ENCODE peak calls at places on chromosomes 12 and 14, in nine cellular contexts. G is activated CD8-positive, alpha-beta memory T cell treated with anti-CD3 and anti-CD28 coated beads, Interleukin-2, amount 50 U/mL, for 4 hours; T is NCI-H345; O is activated CD4-positive, CD25-positive, alpha-beta regulatory T cell treated with anti-CD3 and anti-CD28 coated beads, Interleukin-2, amount 50 U/mL, for 16 hours; S is stimulated activated CD8-positive, alpha-beta memory T cell treated with anti-CD3 and anti-CD28 coated beads, Interleukin-15, amount 100 ng/mL, for 4 hours; N is endothelial cell; D is GM13976; L is MG63; P is kidney glomerular epithelial cell. J is an unnamed sample.

GRCh38 chr14:75769047-75769685 is 108.1 kb downstream of the TTLL5 start:
- DNase-seq in G (no peak), T (no peak), O (no peak), S (no peak), N (no peak), D (peak), L (no peak), P (peak), J (no peak)

GRCh38 chr12:78672033-78672432 is 192.5 kb upstream of the SYT1 start:
- DNase-seq in G (no peak), T (no peak), O (no peak), S (no peak), N (no peak), D (no peak), L (no peak), P (no peak), J (no peak)

GRCh38 chr12:67043771-67044170 is 225.4 kb upstream of the CAND1 start:
- DNase-seq in G (no peak), T (no peak), O (no peak), S (no peak), N (no peak), D (no peak), L (no peak), P (no peak), J (no peak)

GRCh38 chr14:105473677-105474477 is 744 bp upstream of the CRIP2 start:
- DNase-seq in G (peak), T (peak), O (no peak), S (no peak), N (peak), D (peak), L (peak), P (peak), J (peak)

GRCh38 chr12:111168009-111168786 is 200.7 kb downstream of the PHETA1 start:
- DNase-seq in G (no peak), T (no peak), O (no peak), S (no peak), N (no peak), D (no peak), L (no peak), P (no peak), J (no peak)

GRCh38 chr14:23183479-23183878 is at the start of gene SLC7A8:
- DNase-seq in G (peak), T (peak), O (no peak), S (no peak), N (peak), D (no peak), L (no peak), P (no peak), J (no peak)

GRCh38 chr12:6638305-6638704 is 2.5 kb upstream of the LPAR5 start:
- DNase-seq in G (no peak), T (no peak), O (no peak), S (no peak), N (no peak), D (no peak), L (no peak), P (no peak), J (no peak)

GRCh38 chr14:85243306-85243705 is 286.6 kb upstream of the FLRT2 start:
- DNase-seq in G (no peak), T (no peak), O (no peak), S (no peak), N (no peak), D (no peak), L (no peak), P (no peak), J (no peak)

GRCh38 chr12:98856897-98857540 is 211.9 kb downstream of the APAF1 start:
- DNase-seq in G (no peak), T (no peak), O (no peak), S (no peak), N (no peak), D (no peak), L (no peak), P (peak), J (no peak)

GRCh38 chr12:46468159-46468558 is 95.6 kb upstream of the SLC38A2 start:
- DNase-seq in G (no peak), T (no peak), O (no peak), S (no peak), N (no peak), D (no peak), L (no peak), P (no peak), J (no peak)

GRCh38 chr12:60279224-60279623 is 683.4 kb downstream of the SLC16A7 start:
- DNase-seq in G (no peak), T (no peak), O (no peak), S (no peak), N (no peak), D (no peak), L (no peak), P (no peak), J (no peak)

GRCh38 chr14:58914271-58914855 is 274.1 kb upstream of the DAAM1 start:
- DNase-seq in G (no peak), T (no peak), O (no peak), S (no peak), N (no peak), D (no peak), L (no peak), P (no peak), J (no peak)

GRCh38 chr14:40417777-40418401 is 985.7 kb upstream of the FBXO33 start:
- DNase-seq in G (no peak), T (peak), O (no peak), S (no peak), N (peak), D (peak), L (no peak), P (peak), J (no peak)

GRCh38 chr12:78034025-78034424 is 203.3 kb downstream of the NAV3 start:
- DNase-seq in G (no peak), T (no peak), O (no peak), S (no peak), N (no peak), D (no peak), L (no peak), P (no peak), J (no peak)

GRCh38 chr12:14410177-14410576 is 44.7 kb downstream of the ATF7IP start:
- DNase-seq in G (no peak), T (no peak), O (no peak), S (no peak), N (no peak), D (no peak), L (no peak), P (no peak), J (no peak)

GRCh38 chr14:55746533-55746932 is 166.5 kb downstream of the KTN1 start:
- DNase-seq in G (no peak), T (no peak), O (no peak), S (no peak), N (no peak), D (no peak), L (no peak), P (no peak), J (no peak)

GRCh38 chr12:120402217-120402616 is 33.3 kb upstream of the MSI1 start:
- DNase-seq in G (no peak), T (no peak), O (no peak), S (no peak), N (no peak), D (no peak), L (no peak), P (no peak), J (no peak)

GRCh38 chr14:32947792-32948191 is 9.1 kb downstream of the NPAS3 start:
- DNase-seq in G (no peak), T (no peak), O (no peak), S (no peak), N (no peak), D (no peak), L (no peak), P (no peak), J (no peak)

GRCh38 chr14:61234215-61234916 is 46.8 kb downstream of the TMEM30B start:
- DNase-seq in G (no peak), T (no peak), O (no peak), S (no peak), N (no peak), D (no peak), L (no peak), P (peak), J (no peak)

GRCh38 chr12:38508246-38508645 is 191.7 kb downstream of the ALG10B start:
- DNase-seq in G (no peak), T (no peak), O (no peak), S (no peak), N (no peak), D (no peak), L (no peak), P (peak), J (no peak)

GRCh38 chr12:19183121-19183838 is 53.7 kb downstream of the PLEKHA5 start:
- DNase-seq in G (no peak), T (no peak), O (no peak), S (no peak), N (no peak), D (no peak), L (no peak), P (no peak), J (no peak)

GRCh38 chr12:99911967-99912366 is 72.8 kb downstream of the ANKS1B start:
- DNase-seq in G (no peak), T (no peak), O (no peak), S (no peak), N (no peak), D (no peak), L (no peak), P (peak), J (no peak)

GRCh38 chr14:58048219-58048618 is 103.8 kb downstream of the ARMH4 start:
- DNase-seq in G (no peak), T (no peak), O (no peak), S (no peak), N (no peak), D (no peak), L (no peak), P (no peak), J (no peak)

GRCh38 chr14:50018236-50019210 is 97.8 kb downstream of the VCPKMT start:
- DNase-seq in G (no peak), T (no peak), O (no peak), S (no peak), N (no peak), D (no peak), L (no peak), P (peak), J (no peak)

GRCh38 chr14:49550284-49551184 is 35.6 kb downstream of the RPS29 start:
- DNase-seq in G (no peak), T (peak), O (no peak), S (no peak), N (no peak), D (no peak), L (no peak), P (peak), J (no peak)